ENCODE peak calls at places on chromosomes 2 and 18, in eight cellular contexts. O, D, E, Q, C, H, S and V are unnamed samples. For H3K36me3 and H3K27me3, the result is how much of the 10 kb centered on the place peaks cover.

GRCh38 chr2:150470435-150470834 is 17.0 kb downstream of the RND3 start:
- DNase-seq in D (no peak), O (peak), C (no peak), Q (no peak), H (peak), E (peak), S (no peak), V (no peak)

GRCh38 chr2:70374616-70375015 is 72.7 kb upstream of the FAM136A start:
- DNase-seq in E (no peak), H (no peak), S (no peak), Q (no peak), C (no peak), O (no peak), D (no peak), V (no peak)

GRCh38 chr2:127414855-127415592 is 3.2 kb upstream of the PROC start:
- DNase-seq in H (no peak), O (no peak), Q (no peak), S (peak), D (no peak), E (no peak), C (no peak), V (no peak)

GRCh38 chr2:101770672-101771071 is 73.2 kb downstream of the MAP4K4 start:
- DNase-seq in D (no peak), Q (peak), H (peak), S (no peak), O (peak), E (peak), C (peak), V (no peak)

GRCh38 chr2:105237045-105237765 is 4.3 kb upstream of the GPR45 start:
- DNase-seq in C (no peak), D (no peak), H (no peak), Q (no peak), E (no peak), S (no peak), O (no peak), V (no peak)

GRCh38 chr2:217887841-217888665 is 114.7 kb downstream of the TNS1 start:
- DNase-seq in H (no peak), Q (peak), S (no peak), D (no peak), C (peak), O (no peak), E (peak), V (no peak)

GRCh38 chr2:109174214-109174613 is 45.2 kb downstream of the SH3RF3 start:
- DNase-seq in H (no peak), S (no peak), E (no peak), O (no peak), C (no peak), Q (no peak), D (no peak), V (peak)

GRCh38 chr2:200264631-200265030 is 41.9 kb upstream of the SPATS2L start:
- DNase-seq in O (no peak), Q (no peak), E (no peak), D (no peak), S (no peak), C (no peak), H (no peak), V (no peak)

GRCh38 chr2:168210898-168211570 is 36.4 kb downstream of the STK39 start:
- DNase-seq in C (no peak), Q (peak), D (no peak), O (peak), H (peak), E (peak), S (no peak), V (no peak)

GRCh38 chr2:238738917-238739316 is 109.0 kb upstream of the TWIST2 start:
- DNase-seq in O (no peak), Q (no peak), H (no peak), S (no peak), D (no peak), E (no peak), C (no peak), V (no peak)

GRCh38 chr2:156242874-156243273 is 89.6 kb downstream of the NR4A2 start:
- DNase-seq in H (no peak), D (no peak), S (no peak), O (no peak), E (no peak), Q (no peak), C (no peak), V (no peak)

GRCh38 chr2:104444392-104444791 is 409.5 kb upstream of the POU3F3 start:
- DNase-seq in S (no peak), H (no peak), C (no peak), Q (peak), E (no peak), O (no peak), D (no peak), V (peak)

GRCh38 chr2:56117764-56118163 is 66.0 kb upstream of the CCDC85A start:
- DNase-seq in H (no peak), E (no peak), O (no peak), S (no peak), C (no peak), Q (no peak), D (no peak), V (no peak)

GRCh38 chr2:106562826-106563594 is 75.8 kb downstream of the CD8B2 start:
- DNase-seq in O (no peak), Q (no peak), S (no peak), C (peak), H (peak), D (no peak), E (no peak), V (no peak)

GRCh38 chr2:85954918-85955420 is 66.2 kb upstream of the ST3GAL5 start:
- DNase-seq in C (no peak), H (peak), Q (no peak), O (no peak), D (no peak), S (peak), E (no peak), V (no peak)

GRCh38 chr18:54130177-54130576 is 94.3 kb downstream of the MBD2 start:
- DNase-seq in O (no peak), C (no peak), H (no peak), S (no peak), Q (no peak), D (no peak), E (peak), V (no peak)
- H3K4me3 ChIP-seq in O (no peak), C (no peak), H (no peak), S (no peak), Q (no peak), D (no peak), E (no peak), V (no peak)

GRCh38 chr2:11771971-11772615 is 25.7 kb downstream of the LPIN1 start:
- DNase-seq in E (no peak), O (no peak), C (no peak), D (no peak), H (no peak), Q (no peak), S (no peak), V (peak)

GRCh38 chr2:11767779-11768178 is 21.3 kb downstream of the LPIN1 start:
- DNase-seq in Q (no peak), S (no peak), C (no peak), O (no peak), E (no peak), H (no peak), D (no peak), V (no peak)

GRCh38 chr2:11768940-11769339 is 22.5 kb downstream of the LPIN1 start:
- DNase-seq in S (no peak), Q (no peak), E (no peak), O (no peak), D (no peak), C (no peak), H (no peak), V (no peak)

GRCh38 chr2:11773111-11773510 is 26.7 kb downstream of the LPIN1 start:
- DNase-seq in H (no peak), O (no peak), S (no peak), C (no peak), D (no peak), E (no peak), Q (no peak), V (no peak)

DNA sequence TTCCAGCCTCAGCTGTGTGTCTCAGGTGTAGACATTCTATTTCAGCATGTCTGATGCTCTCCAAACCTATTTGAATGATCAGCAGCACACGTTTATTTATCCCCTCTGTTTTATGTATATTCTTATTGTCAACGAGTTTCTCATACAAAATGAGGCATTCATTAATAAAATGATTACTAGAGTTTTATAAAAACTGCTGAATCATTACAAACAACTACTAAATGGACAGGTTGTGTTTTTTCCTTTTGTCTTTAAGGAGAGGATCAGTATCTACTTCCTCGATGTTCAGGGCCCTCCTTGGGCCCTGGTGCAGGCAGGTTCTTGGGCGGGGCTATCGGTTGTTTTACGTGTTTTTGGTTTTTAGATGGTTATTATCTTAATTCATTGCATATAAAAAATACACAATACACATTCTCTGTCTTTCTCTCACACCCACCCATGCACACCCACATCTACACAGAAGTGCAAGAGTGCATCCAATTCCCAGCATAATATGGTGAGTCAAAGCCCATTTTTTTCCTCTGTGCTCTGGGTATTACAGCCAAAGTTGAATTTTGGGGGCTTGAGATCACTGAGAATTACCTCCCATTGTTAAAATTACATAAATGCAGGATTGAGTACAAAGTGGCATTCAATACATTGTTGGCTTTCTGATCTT is 24.2 kb downstream of the LPIN1 start:
- DNase-seq in C (no peak), S (no peak), O (no peak), Q (no peak), H (no peak), D (no peak), E (no peak), V (no peak)
- H3K36me3 ChIP-seq in C (half or more), S (under half), O (under half), Q (under half), H (under half), D (half or more), E (under half), V (half or more)

GRCh38 chr2:176133366-176133765 is 3.9 kb downstream of the HOXD8 start:
- DNase-seq in H (no peak), S (no peak), D (no peak), O (no peak), Q (no peak), C (no peak), E (no peak), V (no peak)
- H3K27me3 ChIP-seq in H (half or more), S (half or more), D (under half), O (under half), Q (half or more), C (under half), E (half or more), V (under half)

GRCh38 chr18:51345848-51346391 is 148.4 kb upstream of the MEX3C start:
- DNase-seq in H (no peak), E (no peak), S (no peak), Q (no peak), O (no peak), C (no peak), D (no peak), V (no peak)

GRCh38 chr18:51350081-51350480 is 152.6 kb upstream of the MEX3C start:
- DNase-seq in E (no peak), Q (no peak), O (no peak), D (no peak), C (no peak), S (no peak), H (no peak), V (no peak)

GRCh38 chr18:51342815-51343214 is 145.3 kb upstream of the MEX3C start:
- DNase-seq in E (peak), D (no peak), C (no peak), H (peak), S (no peak), O (peak), Q (peak), V (peak)

GRCh38 chr18:51346404-51346803 is 148.9 kb upstream of the MEX3C start:
- DNase-seq in H (no peak), C (no peak), D (no peak), S (no peak), E (no peak), O (no peak), Q (no peak), V (no peak)
- H3K4me3 ChIP-seq in H (no peak), C (no peak), D (no peak), S (no peak), E (no peak), O (no peak), Q (no peak), V (no peak)

GRCh38 chr2:240238201-240238600 is 97.7 kb upstream of the OTOS start:
- DNase-seq in Q (peak), E (peak), D (no peak), H (no peak), O (no peak), C (no peak), S (no peak), V (no peak)

GRCh38 chr2:240237609-240238151 is 97.2 kb upstream of the OTOS start:
- DNase-seq in D (no peak), O (no peak), E (peak), S (no peak), Q (peak), H (no peak), C (no peak), V (peak)

GRCh38 chr2:240240017-240240416 is 99.6 kb upstream of the OTOS start:
- DNase-seq in H (no peak), D (no peak), O (no peak), E (no peak), Q (no peak), S (no peak), C (no peak), V (no peak)

GRCh38 chr2:240239325-240239724 is 98.9 kb upstream of the OTOS start:
- DNase-seq in E (no peak), S (no peak), D (no peak), Q (no peak), O (no peak), C (no peak), H (no peak), V (no peak)

DNA sequence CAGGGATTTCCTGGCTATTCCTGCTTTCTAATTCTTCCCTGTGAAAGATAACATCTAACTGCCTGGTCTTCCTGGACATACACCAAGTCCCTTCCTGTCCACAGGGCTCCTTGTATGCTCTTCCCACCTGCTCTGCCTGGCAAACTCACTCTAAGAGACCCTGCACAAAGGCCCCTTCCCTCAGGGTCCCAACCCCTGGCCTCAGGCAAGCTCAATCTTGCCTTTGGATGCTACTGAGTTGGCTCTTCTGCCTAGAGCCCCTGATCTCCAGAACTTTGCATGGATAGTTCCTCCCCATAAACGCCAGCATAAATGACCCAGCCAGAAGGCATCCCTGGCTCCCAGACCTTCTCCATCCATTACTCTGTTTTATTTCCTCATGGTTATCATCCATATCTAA is 98.3 kb upstream of the OTOS start:
- DNase-seq in C (no peak), H (no peak), O (no peak), Q (no peak), D (no peak), S (no peak), E (no peak), V (no peak)
- H3K36me3 ChIP-seq in C (under half), H (under half), O (under half), Q (under half), D (under half), S (under half), E (under half), V (under half)

DNA sequence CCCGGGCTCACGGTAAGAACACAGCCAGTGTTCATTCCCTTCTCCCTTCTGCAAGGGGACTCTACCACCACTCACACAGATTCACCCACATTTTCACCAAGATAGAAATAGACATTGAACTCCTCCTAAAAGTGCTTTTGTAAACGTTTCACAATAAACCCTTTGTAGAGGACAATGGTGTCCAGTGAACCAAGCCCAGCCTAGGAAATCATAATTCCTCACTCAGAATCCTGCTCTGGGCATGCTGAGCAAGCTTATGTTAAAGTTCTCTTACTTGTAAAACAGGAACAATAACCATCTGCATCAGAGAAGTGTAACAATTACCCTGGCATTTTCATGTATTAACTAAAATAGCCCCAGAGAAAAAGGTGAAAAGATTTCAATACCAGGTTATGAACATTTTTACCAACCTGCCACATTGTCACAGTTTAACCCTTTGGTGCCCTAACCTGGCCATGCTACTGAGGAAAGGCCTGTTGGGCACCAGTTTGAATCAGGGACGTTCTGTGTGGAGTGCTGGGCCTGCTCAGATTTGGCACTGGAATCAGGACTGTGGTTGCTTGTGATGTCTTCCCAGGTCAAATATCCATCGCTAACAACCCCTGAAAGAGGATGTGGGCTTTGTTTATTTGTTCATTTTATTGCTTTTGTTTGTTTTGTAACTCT is 22.5 kb upstream of the NDUFV2 start:
- DNase-seq in E (no peak), D (no peak), H (no peak), S (no peak), Q (no peak), O (no peak), C (no peak), V (no peak)
- H3K27me3 ChIP-seq in E (under half), D (under half), H (under half), S (under half), Q (under half), O (under half), C (under half), V (under half)